ENCODE peak calls at places on chromosome 20, in four cellular contexts. A, B, E and D are unnamed samples.
A peak's percentile ranks its signal among the peaks of the same experiment; 100 is the strongest.

GRCh38 chr20:11844691-11845090 is 73.0 kb upstream of the BTBD3 start:
- DNase-seq in A (no peak), B (no peak), E (no peak), D (no peak)

GRCh38 chr20:50508171-50508761 is 1.9 kb upstream of the PTPN1 start:
- DNase-seq in A (no peak), B (no peak), E (no peak), D (peak; percentile 52)

GRCh38 chr20:47677314-47678129 is 107.8 kb downstream of the SULF2 start:
- DNase-seq in A (no peak), B (no peak), E (no peak), D (peak; percentile 88)

GRCh38 chr20:46255440-46256104 is 52.7 kb downstream of the CDH22 start:
- DNase-seq in A (no peak), B (peak; percentile 58), E (peak; percentile 11), D (peak; percentile 99)

GRCh38 chr20:33689973-33690372 is 3.8 kb upstream of the E2F1 start:
- DNase-seq in A (no peak), B (no peak), E (peak; percentile 87), D (no peak)

GRCh38 chr20:44413575-44414345 is 58.3 kb downstream of the HNF4A start:
- DNase-seq in A (no peak), B (no peak), E (no peak), D (no peak)

GRCh38 chr20:41428285-41428684 is 61.7 kb upstream of the EMILIN3 start:
- DNase-seq in A (no peak), B (no peak), E (no peak), D (peak; percentile 44)

GRCh38 chr20:48897298-48898044 is 24.0 kb upstream of the ARFGEF2 start:
- DNase-seq in A (no peak), B (no peak), E (no peak), D (no peak)

GRCh38 chr20:10654630-10655029 is 19.2 kb downstream of the JAG1 start:
- DNase-seq in A (no peak), B (no peak), E (no peak), D (no peak)